ENCODE peak calls at places on chromosomes 5 and 9, in seven cellular contexts. L, T, R, K, Z, S and F are unnamed samples.
A peak's percentile ranks its signal among the peaks of the same experiment; 100 is the strongest.

GRCh38 chr9:136138566-136138965 is 19.9 kb upstream of the TMEM250 start:
- DNase-seq in R (no peak), S (peak; percentile 9), Z (no peak), L (peak; percentile 36), K (peak; percentile 47), T (peak; percentile 30), F (no peak)

GRCh38 chr5:119411291-119411934 is 40.9 kb upstream of the HSD17B4 start:
- DNase-seq in S (no peak), K (no peak), Z (no peak), L (peak; percentile 58), T (peak; percentile 89), R (no peak), F (no peak)

GRCh38 chr5:120366047-120366446 is 98.1 kb upstream of the PRR16 start:
- DNase-seq in L (peak; percentile 38), Z (no peak), R (no peak), S (no peak), K (no peak), T (peak; percentile 4), F (no peak)

GRCh38 chr5:65356274-65356673 is 125.4 kb downstream of the ADAMTS6 start:
- DNase-seq in L (no peak), T (no peak), K (no peak), S (no peak), R (no peak), Z (no peak), F (no peak)

GRCh38 chr5:178801021-178801420 is 58.7 kb upstream of the ZNF354B start:
- DNase-seq in L (no peak), Z (no peak), S (no peak), R (no peak), K (no peak), T (no peak), F (no peak)

GRCh38 chr5:122458278-122458872 is 146.3 kb downstream of the SNCAIP start:
- DNase-seq in L (peak; percentile 8), K (peak; percentile 55), R (no peak), T (peak; percentile 49), Z (no peak), S (no peak), F (no peak)

GRCh38 chr9:91090132-91090410 is 271.6 kb downstream of the AUH start:
- DNase-seq in R (no peak), K (no peak), Z (no peak), L (peak; percentile 10), T (no peak), S (no peak), F (no peak)

GRCh38 chr5:35436441-35437057 is 181.1 kb upstream of the SPEF2 start:
- DNase-seq in L (peak; percentile 65), K (peak; percentile 57), S (no peak), Z (peak; percentile 5), T (peak; percentile 64), R (peak; percentile 8), F (peak; percentile 2)

GRCh38 chr5:53560028-53560427 is 411 bp upstream of the NDUFS4 start:
- DNase-seq in T (no peak), K (no peak), L (no peak), S (no peak), R (no peak), Z (no peak), F (no peak)

GRCh38 chr9:94174164-94174563 is 84.9 kb upstream of the ZNF169 start:
- DNase-seq in K (no peak), T (no peak), Z (no peak), S (no peak), L (no peak), R (no peak), F (no peak)